ENCODE peak calls at places on chromosomes 5 and 9, in ten cellular contexts. One of them, this sample, is unnamed.

GRCh38 chr5:34685485-34686197 is 29.5 kb downstream of the RAI14 start:
- DNase-seq in H54: no peak
- DNase-seq in body of pancreas: no peak
- DNase-seq in T-helper 2 cell: no peak
- DNase-seq in HTR-8/SVneo: no peak
- DNase-seq in DND-41: no peak
- DNase-seq in stimulated activated CD4-positive, alpha-beta T cell treated with anti-CD3 and anti-CD28 coated beads, Interleukin-15, amount 100 ng/mL, for 24 hours: no peak
- DNase-seq in NCI-H510A: no peak
- DNase-seq in NCI-H748 treated with DMSO at 0.1 percent for 48 hours: no peak
- DNase-seq in ELR: peak; percentile 88
- DNase-seq in this sample: peak; percentile 64

GRCh38 chr9:136947955-136948510 is 3.0 kb downstream of the C8G start:
- DNase-seq in H54: no peak
- DNase-seq in body of pancreas: no peak
- DNase-seq in T-helper 2 cell: peak; percentile 4
- DNase-seq in HTR-8/SVneo: peak; percentile 41
- DNase-seq in DND-41: no peak
- DNase-seq in stimulated activated CD4-positive, alpha-beta T cell treated with anti-CD3 and anti-CD28 coated beads, Interleukin-15, amount 100 ng/mL, for 24 hours: no peak
- DNase-seq in NCI-H510A: no peak
- DNase-seq in NCI-H748 treated with DMSO at 0.1 percent for 48 hours: no peak
- DNase-seq in ELR: peak; percentile 52
- DNase-seq in this sample: peak; percentile 17

GRCh38 chr5:96516631-96517071 is 83.6 kb upstream of the PCSK1 start:
- DNase-seq in H54: no peak
- DNase-seq in body of pancreas: no peak
- DNase-seq in T-helper 2 cell: no peak
- DNase-seq in HTR-8/SVneo: no peak
- DNase-seq in DND-41: no peak
- DNase-seq in stimulated activated CD4-positive, alpha-beta T cell treated with anti-CD3 and anti-CD28 coated beads, Interleukin-15, amount 100 ng/mL, for 24 hours: no peak
- DNase-seq in NCI-H510A: no peak
- DNase-seq in NCI-H748 treated with DMSO at 0.1 percent for 48 hours: peak; percentile 39
- DNase-seq in ELR: no peak
- DNase-seq in this sample: peak; percentile 18

GRCh38 chr9:20361220-20361619 is 261.1 kb downstream of the MLLT3 start:
- DNase-seq in H54: no peak
- DNase-seq in body of pancreas: no peak
- DNase-seq in T-helper 2 cell: no peak
- DNase-seq in HTR-8/SVneo: no peak
- DNase-seq in DND-41: no peak
- DNase-seq in stimulated activated CD4-positive, alpha-beta T cell treated with anti-CD3 and anti-CD28 coated beads, Interleukin-15, amount 100 ng/mL, for 24 hours: no peak
- DNase-seq in NCI-H510A: no peak
- DNase-seq in NCI-H748 treated with DMSO at 0.1 percent for 48 hours: no peak
- DNase-seq in ELR: no peak
- DNase-seq in this sample: no peak

GRCh38 chr5:18114161-18114802 is 480.0 kb downstream of the TAF11L14 start:
- DNase-seq in H54: no peak
- DNase-seq in body of pancreas: no peak
- DNase-seq in T-helper 2 cell: no peak
- DNase-seq in HTR-8/SVneo: no peak
- DNase-seq in DND-41: no peak
- DNase-seq in stimulated activated CD4-positive, alpha-beta T cell treated with anti-CD3 and anti-CD28 coated beads, Interleukin-15, amount 100 ng/mL, for 24 hours: no peak
- DNase-seq in NCI-H510A: no peak
- DNase-seq in NCI-H748 treated with DMSO at 0.1 percent for 48 hours: peak; percentile 99
- DNase-seq in ELR: no peak
- DNase-seq in this sample: no peak

GRCh38 chr9:21408817-21409216 is at the start of gene IFNA8:
- DNase-seq in H54: no peak
- DNase-seq in body of pancreas: no peak
- DNase-seq in T-helper 2 cell: no peak
- DNase-seq in HTR-8/SVneo: no peak
- DNase-seq in DND-41: no peak
- DNase-seq in stimulated activated CD4-positive, alpha-beta T cell treated with anti-CD3 and anti-CD28 coated beads, Interleukin-15, amount 100 ng/mL, for 24 hours: no peak
- DNase-seq in NCI-H510A: no peak
- DNase-seq in NCI-H748 treated with DMSO at 0.1 percent for 48 hours: no peak
- DNase-seq in ELR: no peak
- DNase-seq in this sample: no peak

GRCh38 chr9:98142925-98143481 is 24.0 kb upstream of the TRIM14 start:
- DNase-seq in H54: no peak
- DNase-seq in body of pancreas: no peak
- DNase-seq in T-helper 2 cell: no peak
- DNase-seq in HTR-8/SVneo: no peak
- DNase-seq in DND-41: no peak
- DNase-seq in stimulated activated CD4-positive, alpha-beta T cell treated with anti-CD3 and anti-CD28 coated beads, Interleukin-15, amount 100 ng/mL, for 24 hours: no peak
- DNase-seq in NCI-H510A: no peak
- DNase-seq in NCI-H748 treated with DMSO at 0.1 percent for 48 hours: no peak
- DNase-seq in ELR: no peak
- DNase-seq in this sample: no peak

GRCh38 chr5:172370648-172371248 is 83.6 kb downstream of the SH3PXD2B start:
- DNase-seq in H54: no peak
- DNase-seq in body of pancreas: peak; percentile 62
- DNase-seq in T-helper 2 cell: no peak
- DNase-seq in HTR-8/SVneo: peak; percentile 9
- DNase-seq in DND-41: peak; percentile 66
- DNase-seq in stimulated activated CD4-positive, alpha-beta T cell treated with anti-CD3 and anti-CD28 coated beads, Interleukin-15, amount 100 ng/mL, for 24 hours: peak; percentile 67
- DNase-seq in NCI-H510A: no peak
- DNase-seq in NCI-H748 treated with DMSO at 0.1 percent for 48 hours: no peak
- DNase-seq in ELR: peak; percentile 74
- DNase-seq in this sample: peak; percentile 62

GRCh38 chr5:175778951-175779475 is 92.4 kb upstream of the CPLX2 start:
- DNase-seq in H54: no peak
- DNase-seq in body of pancreas: peak; percentile 77
- DNase-seq in T-helper 2 cell: no peak
- DNase-seq in HTR-8/SVneo: no peak
- DNase-seq in DND-41: no peak
- DNase-seq in stimulated activated CD4-positive, alpha-beta T cell treated with anti-CD3 and anti-CD28 coated beads, Interleukin-15, amount 100 ng/mL, for 24 hours: no peak
- DNase-seq in NCI-H510A: no peak
- DNase-seq in NCI-H748 treated with DMSO at 0.1 percent for 48 hours: peak; percentile 34
- DNase-seq in ELR: no peak
- DNase-seq in this sample: peak; percentile 6

GRCh38 chr5:171149333-171149732 is 159.7 kb upstream of the TLX3 start:
- DNase-seq in H54: no peak
- DNase-seq in body of pancreas: no peak
- DNase-seq in T-helper 2 cell: no peak
- DNase-seq in HTR-8/SVneo: no peak
- DNase-seq in DND-41: no peak
- DNase-seq in stimulated activated CD4-positive, alpha-beta T cell treated with anti-CD3 and anti-CD28 coated beads, Interleukin-15, amount 100 ng/mL, for 24 hours: no peak
- DNase-seq in NCI-H510A: no peak
- DNase-seq in NCI-H748 treated with DMSO at 0.1 percent for 48 hours: no peak
- DNase-seq in ELR: no peak
- DNase-seq in this sample: no peak

GRCh38 chr9:8437878-8438277 is 638.3 kb upstream of the DMAC1 start:
- DNase-seq in H54: no peak
- DNase-seq in body of pancreas: no peak
- DNase-seq in T-helper 2 cell: no peak
- DNase-seq in HTR-8/SVneo: no peak
- DNase-seq in DND-41: no peak
- DNase-seq in stimulated activated CD4-positive, alpha-beta T cell treated with anti-CD3 and anti-CD28 coated beads, Interleukin-15, amount 100 ng/mL, for 24 hours: no peak
- DNase-seq in NCI-H510A: no peak
- DNase-seq in NCI-H748 treated with DMSO at 0.1 percent for 48 hours: no peak
- DNase-seq in ELR: no peak
- DNase-seq in this sample: no peak

GRCh38 chr9:115157245-115157674 is 39.3 kb upstream of the TNC start:
- DNase-seq in H54: peak; percentile 59
- DNase-seq in body of pancreas: no peak
- DNase-seq in T-helper 2 cell: no peak
- DNase-seq in HTR-8/SVneo: peak; percentile 41
- DNase-seq in DND-41: no peak
- DNase-seq in stimulated activated CD4-positive, alpha-beta T cell treated with anti-CD3 and anti-CD28 coated beads, Interleukin-15, amount 100 ng/mL, for 24 hours: no peak
- DNase-seq in NCI-H510A: no peak
- DNase-seq in NCI-H748 treated with DMSO at 0.1 percent for 48 hours: no peak
- DNase-seq in ELR: peak; percentile 91
- DNase-seq in this sample: peak; percentile 91

GRCh38 chr9:93822229-93822628 is 132.9 kb downstream of the BARX1 start:
- DNase-seq in H54: no peak
- DNase-seq in body of pancreas: no peak
- DNase-seq in T-helper 2 cell: no peak
- DNase-seq in HTR-8/SVneo: no peak
- DNase-seq in DND-41: no peak
- DNase-seq in stimulated activated CD4-positive, alpha-beta T cell treated with anti-CD3 and anti-CD28 coated beads, Interleukin-15, amount 100 ng/mL, for 24 hours: no peak
- DNase-seq in NCI-H510A: no peak
- DNase-seq in NCI-H748 treated with DMSO at 0.1 percent for 48 hours: no peak
- DNase-seq in ELR: no peak
- DNase-seq in this sample: no peak

GRCh38 chr9:109060235-109060634 is 46.9 kb upstream of the CTNNAL1 start:
- DNase-seq in H54: no peak
- DNase-seq in body of pancreas: no peak
- DNase-seq in T-helper 2 cell: no peak
- DNase-seq in HTR-8/SVneo: no peak
- DNase-seq in DND-41: no peak
- DNase-seq in stimulated activated CD4-positive, alpha-beta T cell treated with anti-CD3 and anti-CD28 coated beads, Interleukin-15, amount 100 ng/mL, for 24 hours: no peak
- DNase-seq in NCI-H510A: no peak
- DNase-seq in NCI-H748 treated with DMSO at 0.1 percent for 48 hours: no peak
- DNase-seq in ELR: no peak
- DNase-seq in this sample: no peak

GRCh38 chr5:150778103-150778516 is 447 bp upstream of the SMIM3 start:
- DNase-seq in H54: no peak
- DNase-seq in body of pancreas: peak; percentile 71
- DNase-seq in T-helper 2 cell: no peak
- DNase-seq in HTR-8/SVneo: no peak
- DNase-seq in DND-41: no peak
- DNase-seq in stimulated activated CD4-positive, alpha-beta T cell treated with anti-CD3 and anti-CD28 coated beads, Interleukin-15, amount 100 ng/mL, for 24 hours: no peak
- DNase-seq in NCI-H510A: no peak
- DNase-seq in NCI-H748 treated with DMSO at 0.1 percent for 48 hours: no peak
- DNase-seq in ELR: peak; percentile 52
- DNase-seq in this sample: peak; percentile 60

GRCh38 chr5:51811883-51812282 is 428.6 kb downstream of the ISL1 start:
- DNase-seq in H54: no peak
- DNase-seq in body of pancreas: no peak
- DNase-seq in T-helper 2 cell: no peak
- DNase-seq in HTR-8/SVneo: no peak
- DNase-seq in DND-41: no peak
- DNase-seq in stimulated activated CD4-positive, alpha-beta T cell treated with anti-CD3 and anti-CD28 coated beads, Interleukin-15, amount 100 ng/mL, for 24 hours: no peak
- DNase-seq in NCI-H510A: no peak
- DNase-seq in NCI-H748 treated with DMSO at 0.1 percent for 48 hours: no peak
- DNase-seq in ELR: no peak
- DNase-seq in this sample: no peak

GRCh38 chr5:126676195-126676624 is 75.5 kb downstream of the PHAX start:
- DNase-seq in H54: peak; percentile 55
- DNase-seq in body of pancreas: peak; percentile 72
- DNase-seq in T-helper 2 cell: peak; percentile 38
- DNase-seq in HTR-8/SVneo: peak; percentile 87
- DNase-seq in DND-41: peak; percentile 75
- DNase-seq in stimulated activated CD4-positive, alpha-beta T cell treated with anti-CD3 and anti-CD28 coated beads, Interleukin-15, amount 100 ng/mL, for 24 hours: peak; percentile 70
- DNase-seq in NCI-H510A: no peak
- DNase-seq in NCI-H748 treated with DMSO at 0.1 percent for 48 hours: peak; percentile 69
- DNase-seq in ELR: peak; percentile 72
- DNase-seq in this sample: peak; percentile 51

GRCh38 chr9:116238225-116238624 is 84.6 kb downstream of the PAPPA start:
- DNase-seq in H54: peak; percentile 39
- DNase-seq in body of pancreas: no peak
- DNase-seq in T-helper 2 cell: no peak
- DNase-seq in HTR-8/SVneo: peak; percentile 10
- DNase-seq in DND-41: no peak
- DNase-seq in stimulated activated CD4-positive, alpha-beta T cell treated with anti-CD3 and anti-CD28 coated beads, Interleukin-15, amount 100 ng/mL, for 24 hours: no peak
- DNase-seq in NCI-H510A: no peak
- DNase-seq in NCI-H748 treated with DMSO at 0.1 percent for 48 hours: no peak
- DNase-seq in ELR: peak; percentile 80
- DNase-seq in this sample: peak; percentile 47

GRCh38 chr5:122182491-122182921 is 53.2 kb downstream of the ZNF474 start:
- DNase-seq in H54: no peak
- DNase-seq in body of pancreas: no peak
- DNase-seq in T-helper 2 cell: no peak
- DNase-seq in HTR-8/SVneo: no peak
- DNase-seq in DND-41: no peak
- DNase-seq in stimulated activated CD4-positive, alpha-beta T cell treated with anti-CD3 and anti-CD28 coated beads, Interleukin-15, amount 100 ng/mL, for 24 hours: no peak
- DNase-seq in NCI-H510A: no peak
- DNase-seq in NCI-H748 treated with DMSO at 0.1 percent for 48 hours: no peak
- DNase-seq in ELR: peak; percentile 87
- DNase-seq in this sample: peak; percentile 91

GRCh38 chr5:139394123-139394653 is 716 bp downstream of the PROB1 start:
- DNase-seq in H54: no peak
- DNase-seq in body of pancreas: no peak
- DNase-seq in T-helper 2 cell: no peak
- DNase-seq in HTR-8/SVneo: no peak
- DNase-seq in DND-41: no peak
- DNase-seq in stimulated activated CD4-positive, alpha-beta T cell treated with anti-CD3 and anti-CD28 coated beads, Interleukin-15, amount 100 ng/mL, for 24 hours: peak; percentile 37
- DNase-seq in NCI-H510A: no peak
- DNase-seq in NCI-H748 treated with DMSO at 0.1 percent for 48 hours: no peak
- DNase-seq in ELR: peak; percentile 55
- DNase-seq in this sample: no peak

GRCh38 chr9:104232781-104233341 is 138.8 kb downstream of the SMC2 start:
- DNase-seq in H54: peak; percentile 19
- DNase-seq in body of pancreas: no peak
- DNase-seq in T-helper 2 cell: no peak
- DNase-seq in HTR-8/SVneo: peak; percentile 4
- DNase-seq in DND-41: no peak
- DNase-seq in stimulated activated CD4-positive, alpha-beta T cell treated with anti-CD3 and anti-CD28 coated beads, Interleukin-15, amount 100 ng/mL, for 24 hours: no peak
- DNase-seq in NCI-H510A: no peak
- DNase-seq in NCI-H748 treated with DMSO at 0.1 percent for 48 hours: no peak
- DNase-seq in ELR: peak; percentile 89
- DNase-seq in this sample: peak; percentile 48

GRCh38 chr9:105415344-105415980 is 32.4 kb upstream of the FSD1L start:
- DNase-seq in H54: peak; percentile 48
- DNase-seq in body of pancreas: peak; percentile 66
- DNase-seq in T-helper 2 cell: peak; percentile 33
- DNase-seq in HTR-8/SVneo: peak; percentile 63
- DNase-seq in DND-41: peak; percentile 61
- DNase-seq in stimulated activated CD4-positive, alpha-beta T cell treated with anti-CD3 and anti-CD28 coated beads, Interleukin-15, amount 100 ng/mL, for 24 hours: peak; percentile 58
- DNase-seq in NCI-H510A: no peak
- DNase-seq in NCI-H748 treated with DMSO at 0.1 percent for 48 hours: peak; percentile 60
- DNase-seq in ELR: peak; percentile 71
- DNase-seq in this sample: peak; percentile 50

GRCh38 chr9:69548676-69549075 is 123.5 kb downstream of the APBA1 start:
- DNase-seq in H54: no peak
- DNase-seq in body of pancreas: no peak
- DNase-seq in T-helper 2 cell: no peak
- DNase-seq in HTR-8/SVneo: no peak
- DNase-seq in DND-41: no peak
- DNase-seq in stimulated activated CD4-positive, alpha-beta T cell treated with anti-CD3 and anti-CD28 coated beads, Interleukin-15, amount 100 ng/mL, for 24 hours: no peak
- DNase-seq in NCI-H510A: no peak
- DNase-seq in NCI-H748 treated with DMSO at 0.1 percent for 48 hours: no peak
- DNase-seq in ELR: no peak
- DNase-seq in this sample: no peak

GRCh38 chr9:127608104-127608966 is 3.7 kb upstream of the STXBP1 start:
- DNase-seq in H54: peak; percentile 59
- DNase-seq in body of pancreas: peak; percentile 84
- DNase-seq in T-helper 2 cell: peak; percentile 73
- DNase-seq in HTR-8/SVneo: peak; percentile 67
- DNase-seq in DND-41: peak; percentile 70
- DNase-seq in stimulated activated CD4-positive, alpha-beta T cell treated with anti-CD3 and anti-CD28 coated beads, Interleukin-15, amount 100 ng/mL, for 24 hours: peak; percentile 89
- DNase-seq in NCI-H510A: peak; percentile 91
- DNase-seq in NCI-H748 treated with DMSO at 0.1 percent for 48 hours: peak; percentile 94
- DNase-seq in ELR: peak; percentile 70
- DNase-seq in this sample: no peak

GRCh38 chr5:54234304-54234938 is 76.0 kb downstream of the ARL15 start:
- DNase-seq in H54: no peak
- DNase-seq in body of pancreas: no peak
- DNase-seq in T-helper 2 cell: no peak
- DNase-seq in HTR-8/SVneo: peak; percentile 46
- DNase-seq in DND-41: no peak
- DNase-seq in stimulated activated CD4-positive, alpha-beta T cell treated with anti-CD3 and anti-CD28 coated beads, Interleukin-15, amount 100 ng/mL, for 24 hours: no peak
- DNase-seq in NCI-H510A: no peak
- DNase-seq in NCI-H748 treated with DMSO at 0.1 percent for 48 hours: no peak
- DNase-seq in ELR: peak; percentile 72
- DNase-seq in this sample: peak; percentile 38

GRCh38 chr5:44663991-44664710 is 144.6 kb upstream of the MRPS30 start:
- DNase-seq in H54: no peak
- DNase-seq in body of pancreas: no peak
- DNase-seq in T-helper 2 cell: no peak
- DNase-seq in HTR-8/SVneo: no peak
- DNase-seq in DND-41: no peak
- DNase-seq in stimulated activated CD4-positive, alpha-beta T cell treated with anti-CD3 and anti-CD28 coated beads, Interleukin-15, amount 100 ng/mL, for 24 hours: no peak
- DNase-seq in NCI-H510A: peak; percentile 2
- DNase-seq in NCI-H748 treated with DMSO at 0.1 percent for 48 hours: no peak
- DNase-seq in ELR: no peak
- DNase-seq in this sample: no peak

GRCh38 chr9:78369644-78370219 is 72.8 kb downstream of the PSAT1 start:
- DNase-seq in H54: peak; percentile 86
- DNase-seq in body of pancreas: peak; percentile 71
- DNase-seq in T-helper 2 cell: peak; percentile 31
- DNase-seq in HTR-8/SVneo: peak; percentile 72
- DNase-seq in DND-41: peak; percentile 54
- DNase-seq in stimulated activated CD4-positive, alpha-beta T cell treated with anti-CD3 and anti-CD28 coated beads, Interleukin-15, amount 100 ng/mL, for 24 hours: peak; percentile 66
- DNase-seq in NCI-H510A: peak; percentile 29
- DNase-seq in NCI-H748 treated with DMSO at 0.1 percent for 48 hours: peak; percentile 64
- DNase-seq in ELR: peak; percentile 72
- DNase-seq in this sample: peak; percentile 70

GRCh38 chr9:112631313-112631712 is 86.6 kb downstream of the INIP start:
- DNase-seq in H54: no peak
- DNase-seq in body of pancreas: peak; percentile 16
- DNase-seq in T-helper 2 cell: no peak
- DNase-seq in HTR-8/SVneo: no peak
- DNase-seq in DND-41: no peak
- DNase-seq in stimulated activated CD4-positive, alpha-beta T cell treated with anti-CD3 and anti-CD28 coated beads, Interleukin-15, amount 100 ng/mL, for 24 hours: no peak
- DNase-seq in NCI-H510A: no peak
- DNase-seq in NCI-H748 treated with DMSO at 0.1 percent for 48 hours: no peak
- DNase-seq in ELR: no peak
- DNase-seq in this sample: no peak

This sample was measured in LHCN-M2.